ENCODE peak calls at places on chromosomes 16 and 17, in five cellular contexts. Q, X, S, C and W are unnamed samples.

GRCh38 chr17:82334622-82335394 is 1.2 kb upstream of the SECTM1 start:
- DNase-seq in S (no peak), X (no peak), Q (no peak), C (no peak), W (no peak)

GRCh38 chr17:69462882-69463281 is 48.4 kb downstream of the MAP2K6 start:
- DNase-seq in S (no peak), C (no peak), Q (no peak), X (no peak), W (no peak)

GRCh38 chr16:86786338-86786737 is 208.0 kb downstream of the FOXL1 start:
- DNase-seq in S (no peak), C (no peak), X (no peak), Q (no peak), W (no peak)

GRCh38 chr17:5804226-5804625 is 219.9 kb upstream of the NLRP1 start:
- DNase-seq in Q (no peak), C (no peak), S (no peak), X (no peak), W (no peak)

GRCh38 chr17:59762022-59762825 is 54.8 kb downstream of the VMP1 start:
- DNase-seq in C (no peak), S (no peak), X (no peak), Q (no peak), W (no peak)

GRCh38 chr17:56600246-56600645 is 6.7 kb downstream of the NOG start:
- DNase-seq in C (no peak), S (no peak), X (no peak), Q (no peak), W (no peak)

GRCh38 chr17:395179-395578 is 42.6 kb upstream of the RPH3AL start:
- DNase-seq in Q (no peak), S (no peak), C (no peak), X (no peak), W (no peak)

GRCh38 chr17:43578699-43579569 is 32.8 kb upstream of the ETV4 start:
- DNase-seq in S (no peak), X (no peak), Q (no peak), C (no peak), W (no peak)

GRCh38 chr17:4161179-4161559 is 18.2 kb downstream of the CYB5D2 start:
- DNase-seq in S (peak), X (no peak), Q (peak), C (peak), W (peak)

GRCh38 chr16:8863594-8864424 is 5.0 kb downstream of the CARHSP1 start:
- DNase-seq in S (no peak), X (peak), Q (no peak), C (no peak), W (no peak)

GRCh38 chr17:45731459-45731858 is 52.7 kb upstream of the CRHR1 start:
- DNase-seq in C (no peak), Q (no peak), X (no peak), S (no peak), W (no peak)

GRCh38 chr16:10093564-10093963 is 88.7 kb downstream of the GRIN2A start:
- DNase-seq in C (no peak), X (no peak), Q (no peak), S (no peak), W (no peak)

GRCh38 chr16:85675528-85675927 is 13.2 kb downstream of the GINS2 start:
- DNase-seq in X (no peak), S (no peak), Q (peak), C (no peak), W (no peak)

GRCh38 chr16:35480988-35481387 is 2021.6 kb downstream of the TP53TG3F start:
- DNase-seq in X (no peak), S (no peak), C (no peak), Q (no peak), W (no peak)

GRCh38 chr16:27268376-27269299 is at the start of gene NSMCE1:
- DNase-seq in Q (peak), X (peak), C (peak), S (peak), W (peak)

GRCh38 chr16:57653936-57654335 is 14.2 kb upstream of the ADGRG3 start:
- DNase-seq in C (no peak), X (no peak), S (no peak), Q (no peak), W (no peak)

GRCh38 chr16:29678691-29679267 is at the start of gene QPRT:
- DNase-seq in X (peak), C (no peak), Q (no peak), S (no peak), W (no peak)

GRCh38 chr16:78775161-78775561 is 675.7 kb downstream of the WWOX start:
- DNase-seq in S (no peak), X (no peak), Q (no peak), C (no peak), W (no peak)

GRCh38 chr16:6274366-6274765 is 1058.3 kb upstream of the RBFOX1 start:
- DNase-seq in S (no peak), C (no peak), X (no peak), Q (no peak), W (no peak)

GRCh38 chr17:44807817-44808155 is 22.3 kb downstream of the GJC1 start:
- DNase-seq in X (no peak), C (no peak), S (no peak), Q (no peak), W (no peak)

GRCh38 chr17:31371511-31372097 is 19.9 kb upstream of the RAB11FIP4 start:
- DNase-seq in X (no peak), Q (peak), C (no peak), S (no peak), W (no peak)

GRCh38 chr17:34254651-34255380 is at the start of gene CCL2:
- DNase-seq in X (peak), Q (no peak), S (peak), C (no peak), W (no peak)

GRCh38 chr17:16986391-16986790 is 14.5 kb upstream of the TNFRSF13B start:
- DNase-seq in C (no peak), S (peak), X (no peak), Q (no peak), W (no peak)

GRCh38 chr16:35252356-35252936 is 1793.0 kb downstream of the TP53TG3F start:
- DNase-seq in S (no peak), Q (no peak), C (no peak), X (no peak), W (no peak)

GRCh38 chr17:1673041-1673790 is 11.5 kb downstream of the PRPF8 start:
- DNase-seq in C (no peak), Q (no peak), S (no peak), X (no peak), W (no peak)

GRCh38 chr16:84758627-84759026 is 58.8 kb downstream of the USP10 start:
- DNase-seq in S (no peak), X (no peak), Q (no peak), C (no peak), W (no peak)

GRCh38 chr16:5633845-5634440 is 536.3 kb upstream of the EEF2KMT start:
- DNase-seq in S (no peak), X (no peak), C (no peak), Q (peak), W (no peak)

GRCh38 chr17:68461589-68461988 is 4.3 kb upstream of the WIPI1 start:
- DNase-seq in X (peak), C (no peak), S (no peak), Q (no peak), W (no peak)

GRCh38 chr17:16273499-16273898 is 56.5 kb downstream of the PIGL start:
- DNase-seq in S (no peak), C (no peak), X (no peak), Q (no peak), W (no peak)

GRCh38 chr17:61875285-61875684 is 12.0 kb upstream of the BRIP1 start:
- DNase-seq in S (no peak), C (no peak), X (no peak), Q (no peak), W (no peak)

GRCh38 chr17:6070895-6071511 is 824 bp downstream of the WSCD1 start:
- DNase-seq in X (no peak), Q (no peak), C (no peak), S (no peak), W (no peak)

GRCh38 chr16:54926166-54926838 is 4.4 kb upstream of the IRX5 start:
- DNase-seq in S (no peak), C (no peak), X (no peak), Q (no peak), W (no peak)

GRCh38 chr16:11233727-11234376 is 22.2 kb downstream of the SOCS1 start:
- DNase-seq in X (no peak), C (no peak), Q (no peak), S (no peak), W (no peak)

GRCh38 chr17:4704991-4705390 is 1.1 kb upstream of the PELP1 start:
- DNase-seq in X (no peak), C (no peak), S (no peak), Q (no peak), W (no peak)

GRCh38 chr16:67394271-67395104 is 1.2 kb upstream of the TPPP3 start:
- DNase-seq in Q (no peak), C (no peak), S (no peak), X (peak), W (no peak)
- TF ChIP-seq CTCF in Q (no peak), C (no peak), S (no peak), X (no peak), W (no peak)

GRCh38 chr16:983044-984030 is 1.8 kb downstream of the SOX8 start:
- DNase-seq in S (no peak), C (no peak), Q (no peak), X (no peak), W (no peak)
- H3K4me3 ChIP-seq in S (no peak), C (peak), Q (no peak), X (no peak), W (no peak)

GRCh38 chr17:49843774-49844350 is 4.0 kb downstream of the TAC4 start:
- DNase-seq in C (no peak), S (no peak), X (no peak), Q (no peak), W (no peak)
- TF ChIP-seq CTCF in C (no peak), S (peak), X (no peak), Q (peak), W (peak)

GRCh38 chr16:2236362-2237075 is at the start of gene DNASE1L2:
- DNase-seq in X (no peak), Q (no peak), S (no peak), C (no peak), W (no peak)
- H3K4me3 ChIP-seq in X (no peak), Q (peak), S (peak), C (peak), W (no peak)

GRCh38 chr16:75305364-75306101 is 54.1 kb upstream of the BCAR1 start:
- DNase-seq in X (peak), S (peak), Q (peak), C (peak), W (peak)

GRCh38 chr16:75307506-75307905 is 56.1 kb upstream of the BCAR1 start:
- DNase-seq in Q (no peak), X (no peak), S (no peak), C (no peak), W (no peak)

GRCh38 chr16:75306102-75306762 is 54.8 kb upstream of the BCAR1 start:
- DNase-seq in C (no peak), S (no peak), Q (no peak), X (peak), W (peak)

GRCh38 chr16:75301804-75302203 is 50.4 kb upstream of the BCAR1 start:
- DNase-seq in X (no peak), C (no peak), S (no peak), Q (no peak), W (no peak)

GRCh38 chr16:75304521-75305363 is 53.3 kb upstream of the BCAR1 start:
- DNase-seq in Q (peak), X (peak), C (no peak), S (no peak), W (peak)
- TF ChIP-seq CTCF in Q (no peak), X (peak), C (no peak), S (no peak), W (peak)

GRCh38 chr16:88943131-88943664 is 33.8 kb downstream of the CBFA2T3 start:
- DNase-seq in S (no peak), C (no peak), Q (no peak), X (no peak), W (no peak)
- H3K4me3 ChIP-seq in S (no peak), C (no peak), Q (no peak), X (no peak), W (no peak)

DNA sequence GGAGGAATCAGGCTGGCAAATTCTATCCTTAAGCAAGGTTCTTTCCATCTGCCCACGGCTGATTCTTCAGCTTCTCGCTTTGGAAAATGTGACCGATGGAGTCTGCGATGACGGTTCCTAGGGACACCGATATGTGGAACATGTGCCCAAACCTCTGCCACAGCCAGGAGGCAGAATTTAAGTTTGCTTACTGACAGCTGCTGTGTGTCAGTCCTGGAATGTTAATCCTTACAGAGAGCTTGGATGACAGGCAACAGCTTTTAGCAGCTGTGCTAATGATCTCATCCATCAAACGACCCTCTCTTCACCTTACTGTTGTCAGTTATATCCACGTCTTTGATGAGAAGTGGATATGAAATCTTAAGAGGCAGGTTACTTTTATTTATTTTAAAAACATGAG is 11.4 kb upstream of the MYH13 start:
- DNase-seq in X (no peak), S (no peak), C (no peak), Q (no peak), W (no peak)
- TF ChIP-seq CTCF in X (no peak), S (no peak), C (no peak), Q (no peak), W (no peak)

DNA sequence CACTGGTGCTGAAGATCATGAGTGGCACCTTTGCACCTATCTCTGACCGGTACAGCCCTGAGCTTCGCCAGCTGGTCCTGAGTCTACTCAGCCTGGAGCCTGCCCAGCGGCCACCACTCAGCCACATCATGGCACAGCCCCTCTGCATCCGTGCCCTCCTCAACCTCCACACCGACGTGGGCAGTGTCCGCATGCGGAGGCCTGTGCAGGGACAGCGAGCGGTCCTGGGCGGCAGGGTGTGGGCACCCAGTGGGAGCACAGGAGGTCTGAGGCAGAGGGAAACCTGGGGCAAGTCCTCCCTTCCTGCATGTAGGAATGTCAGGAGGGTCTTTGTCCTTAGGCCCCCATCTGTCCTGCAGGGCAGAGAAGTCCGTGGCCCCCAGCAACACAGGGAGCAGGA is 6.5 kb upstream of the TRAF4 start:
- DNase-seq in C (no peak), Q (no peak), S (no peak), X (no peak), W (no peak)
- H3K4me3 ChIP-seq in C (no peak), Q (no peak), S (no peak), X (no peak), W (no peak)

DNA sequence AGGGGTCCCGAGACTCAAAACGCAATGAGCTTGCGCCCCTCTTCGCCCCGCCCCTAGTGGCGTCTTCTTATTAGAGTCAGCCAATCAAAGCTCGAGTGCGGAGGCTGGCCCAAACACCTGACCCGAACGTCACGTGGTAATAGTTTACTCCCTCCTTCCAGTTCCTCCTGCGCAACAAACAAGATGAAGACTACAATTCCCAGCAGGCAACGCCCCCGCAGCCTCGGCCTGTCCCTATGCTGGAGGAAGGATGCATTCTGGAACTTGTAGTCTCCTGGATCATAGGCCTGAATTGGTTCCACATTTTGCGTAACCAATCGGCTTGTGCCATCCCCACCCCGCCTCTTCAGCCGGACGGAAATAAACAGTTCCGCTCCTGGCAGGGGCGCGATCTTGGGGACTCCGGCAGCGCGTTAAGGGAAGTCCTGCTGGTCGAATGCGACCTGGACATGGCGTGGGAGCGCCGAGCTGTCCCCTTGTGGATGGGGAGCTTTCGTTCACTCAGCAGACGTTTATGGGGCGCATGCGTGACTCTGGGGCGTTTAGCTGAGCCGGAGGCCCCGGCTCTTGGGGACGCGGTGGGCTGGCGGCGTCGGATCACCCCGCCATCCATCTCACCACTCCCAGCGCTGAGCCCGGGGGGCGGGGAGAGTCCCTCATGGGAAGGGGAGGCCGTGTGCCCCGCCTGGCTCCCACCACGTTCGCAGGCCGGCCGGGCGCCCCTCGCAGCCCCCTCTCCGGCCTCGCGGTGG is at the start of gene WBP2:
- DNase-seq in C (peak), Q (peak), S (peak), X (peak), W (peak)
- TF ChIP-seq CTCF in C (peak), Q (peak), S (peak), X (peak), W (peak)

GRCh38 chr16:819336-819735 is 18.8 kb upstream of the GNG13 start:
- DNase-seq in X (no peak), C (no peak), Q (no peak), S (no peak), W (no peak)

GRCh38 chr16:815861-816260 is 15.3 kb upstream of the GNG13 start:
- DNase-seq in C (no peak), Q (no peak), X (no peak), S (no peak), W (no peak)

GRCh38 chr16:818592-818991 is 18.1 kb upstream of the GNG13 start:
- DNase-seq in S (no peak), C (no peak), Q (no peak), X (no peak), W (no peak)

GRCh38 chr16:817001-817906 is 16.7 kb upstream of the GNG13 start:
- DNase-seq in S (no peak), C (no peak), Q (no peak), X (no peak), W (no peak)

DNA sequence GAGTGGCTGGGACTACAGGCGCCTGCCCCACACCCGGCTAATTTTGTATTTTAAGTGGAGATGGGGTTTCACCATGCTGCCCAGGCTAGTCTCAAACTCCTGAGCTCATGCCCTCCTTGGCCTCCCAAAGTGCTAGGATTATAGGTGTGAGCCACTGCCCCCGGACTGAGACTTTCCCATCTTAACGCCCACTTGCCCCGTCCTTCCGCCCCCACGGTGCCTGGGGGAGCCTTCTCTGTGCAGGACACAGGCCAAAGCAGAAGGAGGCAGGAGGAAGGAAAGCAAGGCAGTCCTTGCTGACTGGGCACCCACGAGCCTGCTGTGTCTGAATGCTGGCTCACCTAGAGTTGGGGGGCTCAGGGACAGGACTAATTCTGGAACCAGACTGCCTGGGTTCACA is 17.6 kb upstream of the GNG13 start:
- DNase-seq in S (no peak), C (no peak), X (no peak), Q (no peak), W (no peak)
- H3K4me3 ChIP-seq in S (no peak), C (no peak), X (no peak), Q (no peak), W (no peak)